ENCODE peak calls at places on chromosome 21, in seven cellular contexts. E, S, O, U, A, N and K are unnamed samples.

GRCh38 chr21:45396620-45396995 is 8.4 kb upstream of the COL18A1 start:
- DNase-seq in U (no peak), E (no peak), O (no peak), N (no peak), S (no peak), A (no peak), K (no peak)

GRCh38 chr21:44360174-44360573 is 6.8 kb downstream of the TRPM2 start:
- DNase-seq in E (no peak), A (no peak), U (no peak), S (no peak), N (peak), O (no peak), K (no peak)

GRCh38 chr21:31201548-31201947 is 142.5 kb downstream of the TIAM1 start:
- DNase-seq in U (no peak), A (no peak), S (no peak), O (no peak), E (peak), N (peak), K (no peak)

GRCh38 chr21:36211660-36212512 is 55.3 kb downstream of the DOP1B start:
- DNase-seq in A (peak), N (no peak), U (no peak), S (no peak), E (peak), O (no peak), K (no peak)

GRCh38 chr21:29378814-29379213 is 80.1 kb downstream of the BACH1 start:
- DNase-seq in A (no peak), O (no peak), E (no peak), U (no peak), N (no peak), S (no peak), K (no peak)

GRCh38 chr21:45800339-45801080 is 157.0 kb downstream of the PCBP3 start:
- DNase-seq in E (no peak), U (no peak), A (no peak), N (no peak), O (no peak), S (peak), K (no peak)

GRCh38 chr21:37435120-37435519 is 68.5 kb downstream of the DYRK1A start:
- DNase-seq in U (no peak), S (no peak), O (peak), E (peak), A (peak), N (peak), K (peak)

GRCh38 chr21:31530918-31531705 is 128.4 kb upstream of the SOD1 start:
- DNase-seq in S (no peak), A (peak), U (no peak), N (no peak), E (no peak), O (no peak), K (peak)

GRCh38 chr21:39575778-39576177 is 37.0 kb upstream of the B3GALT5 start:
- DNase-seq in E (peak), S (no peak), U (peak), O (no peak), A (peak), N (no peak), K (no peak)

GRCh38 chr21:37071561-37072238 is 1.2 kb downstream of the PIGP start:
- DNase-seq in U (no peak), S (no peak), A (peak), N (no peak), O (no peak), E (peak), K (peak)

GRCh38 chr21:45130324-45130774 is 56.0 kb downstream of the ADARB1 start:
- DNase-seq in U (no peak), N (no peak), O (no peak), E (peak), A (peak), S (no peak), K (peak)

GRCh38 chr21:35273331-35273730 is 224.2 kb upstream of the RUNX1 start:
- DNase-seq in A (peak), U (no peak), O (no peak), N (no peak), S (no peak), E (no peak), K (peak)

GRCh38 chr21:36926989-36927695 is 39.3 kb downstream of the HLCS start:
- DNase-seq in A (peak), N (no peak), U (no peak), E (no peak), O (no peak), S (no peak), K (no peak)

GRCh38 chr21:29508311-29508710 is 209.6 kb downstream of the BACH1 start:
- DNase-seq in A (no peak), U (no peak), E (no peak), N (no peak), O (no peak), S (no peak), K (no peak)

DNA sequence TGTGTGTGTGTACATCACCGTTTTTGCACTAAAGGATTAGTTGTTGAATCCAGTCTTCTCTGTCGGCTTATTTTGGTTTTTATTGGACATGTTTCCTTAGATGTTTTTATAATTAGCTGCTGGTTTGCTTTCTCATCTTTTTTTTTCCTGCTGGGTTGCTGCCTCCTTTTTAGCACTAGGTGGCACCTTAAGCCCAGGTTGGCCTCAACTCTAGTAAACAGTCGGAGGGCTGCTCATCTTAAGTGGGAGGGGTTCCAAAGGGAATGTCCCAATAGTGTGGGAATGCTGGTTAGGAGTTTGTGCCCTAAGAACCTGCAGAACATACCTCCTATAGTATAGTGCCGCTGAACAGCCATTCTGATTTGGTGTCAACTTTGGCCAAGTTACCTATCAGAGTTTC is 570.1 kb upstream of the CXADR start:
- DNase-seq in N (no peak), U (peak), E (no peak), A (peak), S (peak), O (peak), K (peak)
- TF ChIP-seq CTCF in N (no peak), U (peak), E (peak), A (peak), S (peak), O (peak), K (peak)

DNA sequence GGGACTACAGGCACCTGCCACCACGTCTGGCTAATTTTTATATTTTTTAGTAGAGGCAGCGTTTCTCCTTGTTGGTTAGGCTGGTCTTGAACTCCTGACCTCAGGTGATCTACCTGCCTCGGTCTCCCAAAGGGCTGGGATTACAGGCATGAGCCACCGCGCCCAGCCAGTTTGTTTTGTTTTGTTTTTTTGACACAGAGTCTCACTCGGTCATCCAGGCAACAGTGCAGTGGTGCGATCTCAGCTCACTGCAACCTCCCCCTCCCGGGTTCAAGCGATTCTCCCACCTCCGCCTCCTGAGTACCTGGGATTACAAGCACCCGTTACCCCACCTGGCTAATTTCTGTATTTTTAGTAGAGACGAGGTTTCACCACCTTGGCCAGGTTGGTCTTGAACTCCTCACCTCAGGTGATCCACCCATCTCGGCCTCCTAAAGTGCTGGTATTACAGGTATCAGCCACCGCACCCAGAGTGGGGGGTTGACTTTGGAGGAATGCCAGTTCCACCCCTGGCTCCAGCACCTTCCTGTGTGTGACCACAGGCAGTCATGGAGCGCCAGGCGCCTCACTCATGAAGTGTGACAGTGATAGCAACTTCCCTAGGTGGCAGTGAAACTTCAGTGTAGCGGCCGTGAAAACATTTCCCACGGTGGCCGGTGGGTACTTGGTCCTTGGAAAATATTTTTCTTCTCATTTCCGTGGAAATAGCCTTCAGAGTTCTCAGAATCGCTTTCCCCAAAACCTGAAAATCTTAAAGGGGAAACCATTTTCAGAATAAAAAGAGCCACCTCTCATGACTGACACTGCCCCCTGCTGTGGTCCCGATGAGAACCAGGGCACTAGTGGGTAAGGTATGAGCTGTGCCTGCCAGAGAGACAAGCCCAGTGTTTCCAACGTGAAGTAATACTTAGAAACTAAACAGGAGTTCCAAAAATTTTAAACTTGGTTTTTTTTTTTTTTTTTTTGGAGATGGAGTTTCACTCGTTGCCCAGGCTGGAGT is 48.6 kb downstream of the WDR4 start:
- DNase-seq in U (no peak), E (no peak), S (no peak), N (no peak), A (peak), O (no peak), K (no peak)
- TF ChIP-seq CTCF in U (peak), E (peak), S (no peak), N (peak), A (peak), O (no peak), K (no peak)

GRCh38 chr21:28124541-28124940 is 868.1 kb downstream of the LTN1 start:
- DNase-seq in A (no peak), O (no peak), E (no peak), S (no peak), U (no peak), N (no peak), K (no peak)

GRCh38 chr21:28127390-28127789 is 865.3 kb downstream of the LTN1 start:
- DNase-seq in S (no peak), A (no peak), U (no peak), O (no peak), E (peak), N (no peak), K (no peak)

GRCh38 chr21:28132713-28133112 is 860.0 kb downstream of the LTN1 start:
- DNase-seq in S (no peak), E (peak), N (no peak), A (no peak), O (no peak), U (no peak), K (no peak)

GRCh38 chr21:28126521-28127317 is 866.0 kb downstream of the LTN1 start:
- DNase-seq in A (no peak), N (no peak), S (no peak), O (no peak), E (peak), U (no peak), K (no peak)
- TF ChIP-seq CTCF in A (no peak), N (no peak), S (no peak), O (no peak), E (no peak), U (no peak), K (no peak)

GRCh38 chr21:42231761-42232160 is 12.8 kb downstream of the ABCG1 start:
- DNase-seq in A (no peak), U (no peak), N (peak), E (no peak), O (no peak), S (no peak), K (no peak)

GRCh38 chr21:42234026-42234425 is 15.1 kb downstream of the ABCG1 start:
- DNase-seq in A (no peak), U (no peak), S (no peak), N (no peak), O (no peak), E (no peak), K (no peak)

GRCh38 chr21:42232176-42232825 is 13.4 kb downstream of the ABCG1 start:
- DNase-seq in U (no peak), N (no peak), O (no peak), E (no peak), S (no peak), A (no peak), K (no peak)

GRCh38 chr21:42234464-42235241 is 15.7 kb downstream of the ABCG1 start:
- DNase-seq in O (peak), E (no peak), A (peak), U (peak), N (peak), S (peak), K (peak)

DNA sequence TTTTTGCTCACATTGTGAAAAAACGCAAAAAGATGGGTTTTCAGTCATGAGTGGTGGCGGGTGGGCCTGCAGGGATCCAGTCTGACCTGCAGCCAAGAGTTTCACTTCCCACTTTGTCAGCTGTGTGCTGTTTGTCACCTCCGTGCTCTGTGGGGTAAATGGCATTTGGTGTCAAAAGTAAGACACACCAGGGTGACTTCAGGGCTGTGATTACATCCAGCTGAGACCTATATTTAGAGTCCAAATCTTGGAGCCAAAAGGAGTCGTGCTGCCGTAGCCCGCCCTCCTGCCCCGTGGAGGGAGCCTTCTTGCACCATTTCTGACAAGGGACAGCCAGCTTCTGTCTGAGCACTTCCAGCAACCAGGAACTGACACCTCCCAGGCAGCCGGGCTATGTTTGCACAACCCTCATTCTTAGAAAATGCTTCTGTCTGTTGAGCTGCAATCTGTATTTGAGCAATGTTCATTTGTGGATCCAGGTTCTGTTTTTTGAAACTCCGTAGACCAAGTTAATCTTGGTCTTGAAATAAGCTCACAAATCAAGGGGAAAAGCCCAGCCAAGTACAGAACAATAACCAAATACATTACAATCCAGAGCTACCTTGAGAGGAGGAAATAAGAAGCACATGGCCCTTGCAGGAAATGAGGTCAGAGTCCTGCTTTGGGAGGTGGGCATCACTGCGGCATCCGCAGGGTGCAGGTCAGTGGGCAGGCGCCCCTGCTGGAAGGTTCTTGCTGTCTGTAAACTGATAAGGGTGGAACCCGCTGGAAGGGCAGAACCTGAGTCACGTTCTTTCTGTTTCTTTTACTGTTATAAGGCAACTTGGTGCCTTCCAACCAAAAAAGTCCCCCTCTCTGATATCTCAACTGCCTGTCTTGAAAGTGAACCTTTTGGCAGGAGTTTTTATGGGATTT is 14.4 kb downstream of the ABCG1 start:
- DNase-seq in E (peak), U (peak), N (peak), O (peak), A (peak), S (peak), K (peak)
- TF ChIP-seq CTCF in E (no peak), U (peak), N (peak), O (no peak), A (peak), S (peak), K (peak)

GRCh38 chr21:32687946-32688345 is 39.9 kb downstream of the SYNJ1 start:
- DNase-seq in E (no peak), O (no peak), S (no peak), A (no peak), N (no peak), U (peak), K (no peak)
- TF ChIP-seq CTCF in E (no peak), O (no peak), S (no peak), A (no peak), N (no peak), U (peak), K (no peak)

GRCh38 chr21:15735409-15735808 is 5.6 kb downstream of the USP25 start:
- DNase-seq in U (no peak), N (no peak), S (no peak), A (peak), E (no peak), O (no peak), K (no peak)
- TF ChIP-seq CTCF in U (no peak), N (no peak), S (no peak), A (peak), E (no peak), O (no peak), K (no peak)

DNA sequence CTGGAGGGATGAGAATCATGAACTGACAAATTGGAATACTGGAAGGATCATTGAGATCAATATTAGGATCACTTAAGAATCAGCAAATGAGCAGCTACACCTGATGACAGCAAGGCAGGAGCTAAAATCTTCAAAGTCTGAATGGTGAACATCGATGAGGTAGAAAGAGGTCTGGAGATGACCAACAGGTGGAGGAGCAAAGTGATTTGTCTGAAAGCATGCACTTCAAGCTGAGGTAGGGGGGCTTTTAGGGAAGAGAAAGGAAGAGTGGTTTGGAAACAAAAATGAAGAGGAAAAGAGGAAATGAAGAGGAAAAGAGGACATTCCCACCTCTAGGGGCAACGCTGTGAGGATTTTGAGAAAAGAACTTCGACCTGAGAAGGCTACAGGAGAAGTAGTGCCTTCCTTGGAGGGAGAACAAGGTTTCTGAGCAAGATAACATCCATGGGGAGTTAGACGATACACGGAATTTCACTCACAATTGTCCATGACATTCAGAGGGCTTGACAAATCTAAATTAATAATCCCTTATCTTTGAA is 79.0 kb downstream of the APP start:
- DNase-seq in E (no peak), N (no peak), S (no peak), A (peak), U (no peak), O (no peak), K (no peak)
- TF ChIP-seq CTCF in E (no peak), N (no peak), S (no peak), A (peak), U (no peak), O (no peak), K (no peak)